ENCODE peak calls at places on chromosomes 16 and 17, in five cellular contexts. C is K562, D is SK-N-SH, F is IMR-90, A is GM12878. M is an unnamed sample.

GRCh38 chr17:28514571-28515002 is 8.4 kb downstream of the FOXN1 start:
- DNase-seq in F (no peak), A (no peak), C (no peak), D (no peak), M (no peak)

GRCh38 chr17:83062011-83062817 is 17.2 kb upstream of the METRNL start:
- DNase-seq in D (peak; percentile 34), A (no peak), F (no peak), C (no peak), M (no peak)

GRCh38 chr17:29549169-29549935 is 17.5 kb downstream of the ABHD15 start:
- DNase-seq in D (peak; percentile 25), F (peak; percentile 44), C (no peak), A (no peak), M (no peak)

GRCh38 chr17:13030459-13031305 is 12.9 kb upstream of the ELAC2 start:
- DNase-seq in F (peak; percentile 50), D (peak; percentile 48), A (no peak), C (peak; percentile 50), M (peak; percentile 57)

GRCh38 chr16:24635900-24636610 is 93.4 kb upstream of the TNRC6A start:
- DNase-seq in F (peak; percentile 91), D (peak; percentile 83), A (no peak), C (no peak), M (peak; percentile 92)

GRCh38 chr16:46974352-46974751 is 878 bp upstream of the DNAJA2 start:
- DNase-seq in F (no peak), C (peak; percentile 42), A (peak; percentile 35), D (peak; percentile 57), M (peak; percentile 26)

GRCh38 chr17:43528319-43528987 is 17.7 kb downstream of the ETV4 start:
- DNase-seq in A (no peak), C (peak; percentile 31), F (no peak), D (no peak), M (no peak)

GRCh38 chr16:56228476-56228875 is 37.2 kb downstream of the GNAO1 start:
- DNase-seq in A (no peak), D (no peak), C (no peak), F (no peak), M (no peak)

GRCh38 chr16:85485379-85485778 is 127.7 kb upstream of the GSE1 start:
- DNase-seq in C (no peak), A (no peak), F (no peak), D (no peak), M (no peak)

GRCh38 chr17:72715906-72716572 is 376.4 kb downstream of the SLC39A11 start:
- DNase-seq in F (peak; percentile 98), A (no peak), D (no peak), C (no peak), M (peak; percentile 93)

GRCh38 chr16:11084484-11085024 is 140.2 kb downstream of the CLEC16A start:
- DNase-seq in A (no peak), C (peak; percentile 57), D (no peak), F (peak; percentile 97), M (no peak)
- TF ChIP-seq RCOR1 in A (no peak), C (no peak), D (no peak), F (no peak), M (no peak)

GRCh38 chr16:88881090-88881580 is 14.7 kb upstream of the PABPN1L start:
- DNase-seq in C (no peak), A (no peak), F (no peak), D (no peak), M (no peak)
- TF ChIP-seq RCOR1 in C (no peak), A (no peak), F (no peak), D (no peak), M (no peak)

DNA sequence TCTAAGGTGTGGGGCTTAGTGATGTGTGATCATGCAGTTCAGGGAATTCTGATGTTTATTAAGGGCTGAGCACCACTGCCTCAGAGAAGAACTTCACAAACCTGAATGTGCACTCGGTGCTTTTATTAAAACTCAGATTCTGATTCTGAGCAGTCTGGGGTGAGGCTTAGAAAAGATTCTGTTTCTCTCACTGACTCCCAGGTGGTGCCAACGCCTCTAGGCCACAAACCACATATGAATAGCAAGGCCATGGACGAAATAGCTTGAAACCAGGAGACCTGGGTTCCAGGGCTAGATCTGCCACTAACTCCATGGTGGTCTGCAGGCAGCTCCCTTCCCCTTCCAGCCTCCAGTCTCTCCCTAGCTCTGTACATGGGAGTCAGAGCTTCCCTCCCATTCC is 169.1 kb downstream of the HS3ST3B1 start:
- DNase-seq in D (no peak), F (no peak), A (no peak), C (no peak), M (no peak)
- TF ChIP-seq RCOR1 in D (no peak), F (no peak), A (no peak), C (no peak), M (no peak)

GRCh38 chr16:77431131-77431670 is 3.6 kb downstream of the ADAMTS18 start:
- DNase-seq in A (no peak), D (no peak), C (no peak), F (no peak), M (no peak)

GRCh38 chr16:77432264-77432663 is 2.6 kb downstream of the ADAMTS18 start:
- DNase-seq in C (no peak), F (no peak), A (no peak), D (no peak), M (no peak)

GRCh38 chr16:77434022-77434364 is 841 bp downstream of the ADAMTS18 start:
- DNase-seq in D (no peak), C (no peak), F (no peak), A (no peak), M (no peak)

GRCh38 chr16:77434365-77435239 is at the start of gene ADAMTS18:
- DNase-seq in D (peak; percentile 21), F (no peak), C (no peak), A (no peak), M (no peak)

GRCh38 chr16:77433146-77433545 is 1.7 kb downstream of the ADAMTS18 start:
- DNase-seq in D (no peak), F (no peak), A (no peak), C (no peak), M (no peak)
- TF ChIP-seq RCOR1 in D (no peak), F (no peak), A (no peak), C (no peak), M (no peak)

GRCh38 chr17:65254166-65254565 is 117.0 kb downstream of the RGS9 start:
- DNase-seq in D (no peak), A (no peak), C (no peak), F (peak; percentile 17), M (no peak)
- TF ChIP-seq RCOR1 in D (no peak), A (no peak), C (no peak), F (no peak), M (no peak)

GRCh38 chr17:18361837-18362380 is 1.4 kb downstream of the SHMT1 start:
- DNase-seq in C (no peak), F (no peak), D (no peak), A (no peak), M (no peak)

GRCh38 chr17:18363021-18363941 is at the start of gene SHMT1:
- DNase-seq in F (peak; percentile 77), D (peak; percentile 98), C (peak; percentile 94), A (peak; percentile 72), M (peak; percentile 94)

GRCh38 chr17:18360518-18360917 is 2.8 kb downstream of the SHMT1 start:
- DNase-seq in D (no peak), C (no peak), A (no peak), F (no peak), M (no peak)

GRCh38 chr17:18364166-18364565 is 816 bp upstream of the SHMT1 start:
- DNase-seq in D (no peak), C (no peak), F (no peak), A (no peak), M (no peak)

DNA sequence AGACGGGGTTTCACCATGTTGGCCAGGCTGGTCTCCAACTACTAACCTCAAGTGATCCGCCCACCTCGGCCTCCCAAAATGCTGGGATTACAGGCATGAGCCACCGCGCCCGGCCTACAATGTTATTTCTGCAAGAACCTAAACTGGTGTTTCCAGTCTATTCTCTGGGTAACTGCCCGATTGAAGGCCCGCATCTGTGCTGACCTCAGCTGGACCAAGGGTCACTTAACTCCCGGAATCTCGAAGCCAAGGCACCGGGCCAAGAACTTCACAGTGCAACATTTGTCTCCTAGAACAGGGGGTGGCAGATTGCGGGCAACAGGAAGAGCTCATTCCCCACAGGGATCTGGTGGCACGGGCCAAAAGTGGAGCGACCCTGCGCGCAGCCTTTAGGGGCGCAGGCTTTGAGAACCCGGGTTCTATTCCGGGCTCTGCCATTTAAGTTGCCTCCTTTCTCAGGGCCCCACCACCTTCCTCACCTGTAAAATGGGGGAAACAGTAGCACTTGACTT is 785 bp downstream of the SHMT1 start:
- DNase-seq in D (peak; percentile 70), F (no peak), A (no peak), C (peak; percentile 25), M (peak; percentile 61)
- TF ChIP-seq RCOR1 in D (no peak), F (no peak), A (no peak), C (no peak), M (no peak)

GRCh38 chr17:10668771-10669170 is 11.7 kb upstream of the MYH3 start:
- DNase-seq in A (no peak), F (peak; percentile 83), C (no peak), D (no peak), M (peak; percentile 17)
- TF ChIP-seq RCOR1 in A (no peak), F (peak; percentile 91), C (no peak), D (no peak), M (no peak)

GRCh38 chr17:39177256-39177655 is 11.3 kb upstream of the ARL5C start:
- DNase-seq in F (no peak), D (peak; percentile 59), C (peak; percentile 20), A (no peak), M (peak; percentile 73)

GRCh38 chr17:39175695-39176093 is 9.7 kb upstream of the ARL5C start:
- DNase-seq in A (no peak), D (no peak), C (peak; percentile 49), F (no peak), M (no peak)

GRCh38 chr17:39171933-39172332 is 6.0 kb upstream of the ARL5C start:
- DNase-seq in D (no peak), A (no peak), F (no peak), C (no peak), M (no peak)

GRCh38 chr17:39173539-39174274 is 7.7 kb upstream of the ARL5C start:
- DNase-seq in A (no peak), C (no peak), D (no peak), F (no peak), M (no peak)

GRCh38 chr17:39174907-39175694 is 9.1 kb upstream of the ARL5C start:
- DNase-seq in C (peak; percentile 88), A (no peak), F (peak; percentile 60), D (peak; percentile 93), M (peak; percentile 90)
- TF ChIP-seq RCOR1 in C (no peak), A (no peak), F (no peak), D (no peak), M (no peak)